ENCODE peak calls at places on chromosomes 6 and 20, in seven cellular contexts. I is left ventricle myocardium inferior; M is naive thymus-derived CD4-positive, alpha-beta T cell; O is choroid plexus epithelial cell; C is fibroblast of villous mesenchyme; E is NB4; K is mammary epithelial cell. V is an unnamed sample.

GRCh38 chr6:136792066-136792944 is at the start of gene MAP3K5:
- DNase-seq in I (peak), M (peak), O (peak), C (peak), E (peak), K (peak), V (peak)

GRCh38 chr6:148835920-148836441 is 89.2 kb downstream of the UST start:
- DNase-seq in I (no peak), M (no peak), O (peak), C (peak), E (no peak), K (no peak), V (peak)

GRCh38 chr20:22455259-22455658 is 129.1 kb downstream of the FOXA2 start:
- DNase-seq in I (no peak), M (no peak), O (no peak), C (no peak), E (no peak), K (no peak), V (no peak)

GRCh38 chr20:54345301-54345724 is 130.1 kb upstream of the DOK5 start:
- DNase-seq in I (no peak), M (no peak), O (peak), C (peak), E (no peak), K (peak), V (peak)

GRCh38 chr6:26234421-26235239 is 130.4 kb upstream of the BTN3A2 start:
- DNase-seq in I (no peak), M (peak), O (peak), C (peak), E (peak), K (peak), V (peak)

GRCh38 chr6:164230259-164230658 is 815.7 kb downstream of the QKI start:
- DNase-seq in I (no peak), M (no peak), O (no peak), C (no peak), E (no peak), K (no peak), V (no peak)

GRCh38 chr6:145963216-145964068 is 716 bp downstream of the SHPRH start:
- DNase-seq in I (peak), M (peak), O (peak), C (peak), E (peak), K (peak), V (peak)

GRCh38 chr20:58851969-58852458 is 502 bp upstream of the GNAS start:
- DNase-seq in I (no peak), M (no peak), O (no peak), C (no peak), E (no peak), K (no peak), V (no peak)

GRCh38 chr20:38725959-38726848 is 1.9 kb downstream of the SLC32A1 start:
- DNase-seq in I (no peak), M (no peak), O (no peak), C (peak), E (peak), K (no peak), V (peak)

GRCh38 chr6:5936611-5937010 is 70.1 kb downstream of the NRN1 start:
- DNase-seq in I (no peak), M (no peak), O (no peak), C (no peak), E (no peak), K (peak), V (no peak)

GRCh38 chr6:26553739-26554668 is 15.8 kb downstream of the HMGN4 start:
- DNase-seq in I (peak), M (peak), O (peak), C (peak), E (peak), K (peak), V (peak)

GRCh38 chr6:89118931-89119330 is 1.1 kb upstream of the SRSF12 start:
- DNase-seq in I (no peak), M (no peak), O (no peak), C (no peak), E (no peak), K (no peak), V (no peak)

GRCh38 chr20:44552950-44553908 is 29.1 kb upstream of the PKIG start:
- DNase-seq in I (no peak), M (no peak), O (peak), C (peak), E (no peak), K (peak), V (peak)

GRCh38 chr20:50491926-50492634 is 18.1 kb upstream of the PTPN1 start:
- DNase-seq in I (no peak), M (no peak), O (peak), C (peak), E (no peak), K (peak), V (peak)

GRCh38 chr6:45808917-45809316 is 206.7 kb downstream of the CLIC5 start:
- DNase-seq in I (no peak), M (no peak), O (no peak), C (no peak), E (no peak), K (no peak), V (no peak)

GRCh38 chr6:14386263-14386981 is 268.9 kb downstream of the CD83 start:
- DNase-seq in I (no peak), M (no peak), O (no peak), C (no peak), E (peak), K (no peak), V (no peak)

GRCh38 chr20:6558361-6558760 is 209.1 kb upstream of the BMP2 start:
- DNase-seq in I (no peak), M (no peak), O (no peak), C (no peak), E (no peak), K (peak), V (no peak)

GRCh38 chr6:142648526-142648925 is 296.4 kb downstream of the HIVEP2 start:
- DNase-seq in I (no peak), M (no peak), O (no peak), C (no peak), E (no peak), K (no peak), V (no peak)

GRCh38 chr6:118100763-118101162 is 193.7 kb downstream of the SLC35F1 start:
- DNase-seq in I (no peak), M (no peak), O (no peak), C (no peak), E (no peak), K (no peak), V (no peak)

GRCh38 chr6:168400044-168400443 is 40.9 kb upstream of the SMOC2 start:
- DNase-seq in I (no peak), M (no peak), O (no peak), C (no peak), E (no peak), K (no peak), V (no peak)

GRCh38 chr6:15417811-15418210 is 171.9 kb downstream of the JARID2 start:
- DNase-seq in I (no peak), M (no peak), O (peak), C (peak), E (no peak), K (peak), V (no peak)

GRCh38 chr6:72776456-72776855 is 154.6 kb downstream of the KCNQ5 start:
- DNase-seq in I (no peak), M (no peak), O (no peak), C (no peak), E (no peak), K (no peak), V (no peak)

DNA sequence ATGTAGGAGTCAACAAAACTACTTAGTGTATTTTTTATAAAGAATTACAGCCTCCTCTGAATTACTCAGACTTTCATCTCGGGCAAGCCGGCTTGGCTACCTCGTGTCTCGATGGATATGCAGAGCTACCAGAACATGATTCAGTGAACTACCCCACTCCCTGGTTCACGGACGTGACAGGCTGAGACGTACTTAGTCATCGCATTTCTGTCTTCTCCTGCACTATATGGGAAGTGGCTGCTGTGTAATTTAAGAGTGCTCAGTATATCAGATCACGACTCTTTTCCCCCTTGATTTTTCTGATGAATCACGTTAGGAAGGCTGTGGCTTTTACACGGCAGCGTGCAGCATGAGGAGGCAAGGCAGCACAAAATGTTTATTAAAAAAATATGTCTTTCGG is 302.7 kb upstream of the ZFP64 start:
- DNase-seq in I (no peak), M (peak), O (peak), C (peak), E (no peak), K (peak), V (peak)
- H3K4me3 ChIP-seq in I (no peak), M (no peak), O (no peak), C (no peak), E (no peak), K (no peak), V (no peak)

GRCh38 chr6:35764238-35764896 is 12.0 kb upstream of the CLPSL2 start:
- DNase-seq in I (no peak), M (no peak), O (no peak), C (no peak), E (no peak), K (peak), V (no peak)
- H3K4me3 ChIP-seq in I (no peak), M (no peak), O (no peak), C (no peak), E (no peak), K (peak), V (no peak)

DNA sequence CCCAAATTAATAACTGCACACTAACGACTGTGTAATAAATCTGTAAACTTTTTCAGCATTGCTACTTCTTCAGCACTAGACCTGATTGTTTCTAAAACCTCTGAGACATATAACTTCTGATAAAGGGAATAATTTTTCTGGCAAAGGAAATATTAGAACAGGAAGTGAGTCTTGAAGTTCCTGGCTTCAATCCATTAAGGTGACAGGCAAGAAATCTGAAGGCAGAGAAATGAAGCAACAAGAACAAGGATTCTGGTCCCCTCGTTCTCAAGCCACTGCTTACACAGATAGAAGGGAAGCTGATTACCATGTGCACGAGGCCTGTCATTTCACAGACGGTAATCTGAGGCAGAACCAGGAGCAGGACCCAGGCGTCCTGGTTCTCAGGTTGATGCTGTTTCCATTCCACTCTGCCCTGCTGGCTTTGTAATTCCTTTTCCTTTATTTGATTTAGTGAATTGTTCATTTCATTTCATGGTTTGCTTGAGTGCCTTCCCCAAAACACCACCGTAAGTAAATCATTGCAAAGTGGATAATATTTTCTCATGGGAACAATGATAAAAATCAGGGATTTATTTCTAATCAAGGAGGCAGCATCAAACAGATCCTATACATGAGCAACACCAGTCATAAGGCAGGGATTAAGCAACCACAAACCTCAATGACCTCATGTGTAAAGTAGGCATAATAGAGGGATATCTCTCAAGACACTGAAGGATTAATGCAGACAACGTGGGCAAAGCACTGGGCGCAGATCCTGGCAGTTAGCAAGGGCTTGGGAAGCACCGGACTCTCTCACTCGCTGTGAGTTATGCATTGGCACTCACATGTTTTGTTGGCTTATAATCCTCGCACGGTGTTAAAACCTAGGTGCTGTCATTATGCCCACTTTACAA is 229.6 kb upstream of the FOXQ1 start:
- DNase-seq in I (no peak), M (no peak), O (peak), C (peak), E (peak), K (peak), V (peak)
- H3K4me3 ChIP-seq in I (no peak), M (no peak), O (no peak), C (no peak), E (no peak), K (no peak), V (no peak)

GRCh38 chr6:11920566-11920965 is 91.5 kb upstream of the HIVEP1 start:
- DNase-seq in I (no peak), M (no peak), O (no peak), C (no peak), E (no peak), K (no peak), V (no peak)
- H3K4me3 ChIP-seq in I (no peak), M (no peak), O (no peak), C (no peak), E (no peak), K (no peak), V (no peak)

GRCh38 chr6:36677753-36678487 is 594 bp upstream of the CDKN1A start:
- DNase-seq in I (no peak), M (no peak), O (no peak), C (no peak), E (peak), K (peak), V (no peak)
- H3K4me3 ChIP-seq in I (peak), M (peak), O (peak), C (peak), E (no peak), K (peak), V (peak)

DNA sequence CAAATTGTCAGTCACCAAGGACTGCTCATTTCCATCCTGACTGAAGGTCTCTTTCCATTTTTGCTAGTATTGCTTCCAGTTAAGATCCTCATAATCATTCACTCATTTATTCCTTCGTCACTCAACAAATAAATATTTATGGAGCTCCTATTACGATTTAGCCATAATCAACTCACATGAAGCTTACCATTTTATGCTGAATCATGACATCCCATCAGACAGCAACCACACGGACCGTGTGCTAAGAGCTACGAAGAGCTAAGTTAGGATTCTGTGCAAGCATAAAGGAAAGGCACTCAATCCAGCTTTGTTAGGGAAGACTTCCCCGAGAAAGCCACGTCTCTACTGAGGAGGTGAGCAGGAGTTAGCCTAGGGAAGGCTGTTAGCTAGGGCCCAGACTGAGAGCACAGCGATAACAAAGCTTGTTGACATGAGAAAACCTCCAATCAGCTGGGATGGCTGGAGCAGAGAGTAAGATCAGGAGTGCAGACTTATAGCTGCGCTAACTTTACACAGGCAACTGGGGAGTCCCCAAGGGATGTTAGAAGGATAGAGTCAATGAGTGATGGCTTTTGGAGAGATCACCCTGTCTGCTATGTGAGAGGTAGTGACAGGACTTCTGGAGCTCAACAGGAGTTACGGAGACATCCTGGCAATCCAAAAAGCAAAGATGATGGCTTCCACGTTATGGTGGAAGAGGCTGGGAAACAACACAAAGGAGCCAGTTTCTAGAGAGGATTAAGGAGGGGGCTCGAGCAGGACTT is 2.6 kb upstream of the GID8 start:
- DNase-seq in I (no peak), M (no peak), O (no peak), C (no peak), E (no peak), K (no peak), V (no peak)
- H3K4me3 ChIP-seq in I (peak), M (no peak), O (no peak), C (no peak), E (peak), K (no peak), V (no peak)

DNA sequence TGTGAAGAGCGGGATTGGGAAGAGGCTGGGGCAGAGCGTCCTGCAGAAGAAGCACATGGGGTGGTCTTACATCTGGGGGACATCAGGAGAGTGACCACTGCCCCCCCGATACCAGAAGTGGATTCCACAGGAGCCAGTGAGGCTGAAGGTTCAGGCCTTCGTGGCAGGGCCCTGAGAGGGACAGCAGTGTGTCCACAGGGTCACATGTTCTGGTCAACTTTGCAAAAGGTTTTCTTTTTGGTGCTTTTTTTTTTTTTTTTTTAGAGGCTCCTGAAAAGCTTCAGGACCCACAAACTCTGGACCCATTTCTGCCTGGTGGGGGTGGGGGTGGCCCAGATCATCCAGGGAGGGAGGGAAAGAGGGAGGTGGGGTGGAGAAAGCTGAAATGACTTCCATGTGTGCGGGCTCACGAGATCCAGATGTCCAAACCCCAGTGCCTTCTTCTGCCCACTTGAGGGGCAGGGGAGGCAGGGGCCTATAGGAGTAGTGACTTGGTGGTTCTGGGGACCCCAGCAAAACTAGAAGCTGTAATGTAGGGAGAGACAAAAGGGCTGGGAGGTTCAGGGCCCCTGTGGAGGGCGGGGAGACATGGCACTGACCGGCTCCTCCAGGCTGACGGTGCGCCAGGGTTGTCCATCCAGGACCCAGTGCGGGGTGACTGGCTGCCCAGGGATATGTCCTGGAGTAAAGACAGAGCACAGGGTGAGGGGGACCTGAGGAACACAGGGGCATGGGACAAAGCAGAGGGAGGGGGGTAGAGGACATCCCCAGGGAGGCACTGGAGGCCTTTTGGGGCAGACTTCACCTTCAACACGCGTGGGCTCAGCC is 2.7 kb downstream of the ADAM33 start:
- DNase-seq in I (no peak), M (no peak), O (no peak), C (peak), E (no peak), K (no peak), V (no peak)
- H3K4me3 ChIP-seq in I (peak), M (no peak), O (no peak), C (peak), E (no peak), K (no peak), V (no peak)